ENCODE peak calls at places on chromosome 11, in eight cellular contexts. One of them, this sample, is unnamed.

GRCh38 chr11:96307748-96308133 is 35.3 kb downstream of the MAML2 start:
- DNase-seq in left ventricle myocardium inferior: no peak
- DNase-seq in PC-3: peak
- DNase-seq in CD8-positive, alpha-beta memory T cell: no peak
- DNase-seq in keratinocyte: peak
- DNase-seq in K562: no peak
- DNase-seq in spleen: no peak
- DNase-seq in transverse colon: no peak
- DNase-seq in this sample: no peak

GRCh38 chr11:69022268-69022667 is 9.2 kb upstream of the MRGPRF start:
- DNase-seq in left ventricle myocardium inferior: no peak
- DNase-seq in PC-3: no peak
- DNase-seq in CD8-positive, alpha-beta memory T cell: no peak
- DNase-seq in keratinocyte: no peak
- DNase-seq in K562: no peak
- DNase-seq in spleen: no peak
- DNase-seq in transverse colon: no peak
- DNase-seq in this sample: no peak

GRCh38 chr11:69874984-69875673 is 55.9 kb upstream of the FGF3 start:
- DNase-seq in left ventricle myocardium inferior: peak
- DNase-seq in PC-3: no peak
- DNase-seq in CD8-positive, alpha-beta memory T cell: no peak
- DNase-seq in keratinocyte: no peak
- DNase-seq in K562: no peak
- DNase-seq in spleen: peak
- DNase-seq in transverse colon: peak
- DNase-seq in this sample: no peak

GRCh38 chr11:65314501-65315203 is at the start of gene CDC42EP2:
- DNase-seq in left ventricle myocardium inferior: peak
- DNase-seq in PC-3: peak
- DNase-seq in CD8-positive, alpha-beta memory T cell: peak
- DNase-seq in keratinocyte: no peak
- DNase-seq in K562: peak
- DNase-seq in spleen: peak
- DNase-seq in transverse colon: peak
- DNase-seq in this sample: peak

GRCh38 chr11:120682026-120682649 is 170.6 kb downstream of the GRIK4 start:
- DNase-seq in left ventricle myocardium inferior: no peak
- DNase-seq in PC-3: no peak
- DNase-seq in CD8-positive, alpha-beta memory T cell: no peak
- DNase-seq in keratinocyte: no peak
- DNase-seq in K562: no peak
- DNase-seq in spleen: no peak
- DNase-seq in transverse colon: no peak
- DNase-seq in this sample: no peak

GRCh38 chr11:16924462-16924825 is 89.8 kb downstream of the PLEKHA7 start:
- DNase-seq in left ventricle myocardium inferior: no peak
- DNase-seq in PC-3: no peak
- DNase-seq in CD8-positive, alpha-beta memory T cell: no peak
- DNase-seq in keratinocyte: no peak
- DNase-seq in K562: no peak
- DNase-seq in spleen: no peak
- DNase-seq in transverse colon: no peak
- DNase-seq in this sample: no peak

GRCh38 chr11:87265132-87265531 is 227.4 kb downstream of the TMEM135 start:
- DNase-seq in left ventricle myocardium inferior: no peak
- DNase-seq in PC-3: no peak
- DNase-seq in CD8-positive, alpha-beta memory T cell: no peak
- DNase-seq in keratinocyte: no peak
- DNase-seq in K562: no peak
- DNase-seq in spleen: no peak
- DNase-seq in transverse colon: no peak
- DNase-seq in this sample: no peak

GRCh38 chr11:59187587-59187986 is 15.7 kb downstream of the DTX4 start:
- DNase-seq in left ventricle myocardium inferior: peak
- DNase-seq in PC-3: no peak
- DNase-seq in CD8-positive, alpha-beta memory T cell: no peak
- DNase-seq in keratinocyte: no peak
- DNase-seq in K562: no peak
- DNase-seq in spleen: no peak
- DNase-seq in transverse colon: peak
- DNase-seq in this sample: no peak

GRCh38 chr11:108754901-108755625 is 90.2 kb downstream of the DDX10 start:
- DNase-seq in left ventricle myocardium inferior: no peak
- DNase-seq in PC-3: peak
- DNase-seq in CD8-positive, alpha-beta memory T cell: no peak
- DNase-seq in keratinocyte: no peak
- DNase-seq in K562: no peak
- DNase-seq in spleen: no peak
- DNase-seq in transverse colon: no peak
- DNase-seq in this sample: no peak

GRCh38 chr11:13134886-13135285 is 125.8 kb downstream of the RASSF10 start:
- DNase-seq in left ventricle myocardium inferior: no peak
- DNase-seq in PC-3: no peak
- DNase-seq in CD8-positive, alpha-beta memory T cell: no peak
- DNase-seq in keratinocyte: no peak
- DNase-seq in K562: no peak
- DNase-seq in spleen: no peak
- DNase-seq in transverse colon: no peak
- DNase-seq in this sample: no peak

GRCh38 chr11:10568486-10568941 is at the start of gene LYVE1:
- DNase-seq in left ventricle myocardium inferior: no peak
- DNase-seq in PC-3: no peak
- DNase-seq in CD8-positive, alpha-beta memory T cell: no peak
- DNase-seq in keratinocyte: no peak
- DNase-seq in K562: no peak
- DNase-seq in spleen: no peak
- DNase-seq in transverse colon: peak
- DNase-seq in this sample: no peak

GRCh38 chr11:35623708-35624168 is 5.5 kb downstream of the FJX1 start:
- DNase-seq in left ventricle myocardium inferior: no peak
- DNase-seq in PC-3: peak
- DNase-seq in CD8-positive, alpha-beta memory T cell: no peak
- DNase-seq in keratinocyte: peak
- DNase-seq in K562: no peak
- DNase-seq in spleen: no peak
- DNase-seq in transverse colon: no peak
- DNase-seq in this sample: no peak

GRCh38 chr11:6962141-6962540 is 35.9 kb downstream of the ZNF215 start:
- DNase-seq in left ventricle myocardium inferior: no peak
- DNase-seq in PC-3: no peak
- DNase-seq in CD8-positive, alpha-beta memory T cell: no peak
- DNase-seq in keratinocyte: no peak
- DNase-seq in K562: no peak
- DNase-seq in spleen: no peak
- DNase-seq in transverse colon: no peak
- DNase-seq in this sample: no peak

GRCh38 chr11:5118893-5119292 is 19.3 kb downstream of the OR52A5 start:
- DNase-seq in left ventricle myocardium inferior: no peak
- DNase-seq in PC-3: no peak
- DNase-seq in CD8-positive, alpha-beta memory T cell: no peak
- DNase-seq in keratinocyte: no peak
- DNase-seq in K562: no peak
- DNase-seq in spleen: no peak
- DNase-seq in transverse colon: no peak
- DNase-seq in this sample: no peak

GRCh38 chr11:90250970-90251369 is 28.1 kb upstream of the CHORDC1 start:
- DNase-seq in left ventricle myocardium inferior: no peak
- DNase-seq in PC-3: no peak
- DNase-seq in CD8-positive, alpha-beta memory T cell: no peak
- DNase-seq in keratinocyte: no peak
- DNase-seq in K562: no peak
- DNase-seq in spleen: no peak
- DNase-seq in transverse colon: no peak
- DNase-seq in this sample: no peak

GRCh38 chr11:131025020-131025419 is 108.7 kb upstream of the SNX19 start:
- DNase-seq in left ventricle myocardium inferior: no peak
- DNase-seq in PC-3: peak
- DNase-seq in CD8-positive, alpha-beta memory T cell: no peak
- DNase-seq in keratinocyte: no peak
- DNase-seq in K562: no peak
- DNase-seq in spleen: no peak
- DNase-seq in transverse colon: no peak
- DNase-seq in this sample: no peak

GRCh38 chr11:44752727-44753126 is 26.0 kb downstream of the TSPAN18 start:
- DNase-seq in left ventricle myocardium inferior: no peak
- DNase-seq in PC-3: no peak
- DNase-seq in CD8-positive, alpha-beta memory T cell: no peak
- DNase-seq in keratinocyte: no peak
- DNase-seq in K562: no peak
- DNase-seq in spleen: no peak
- DNase-seq in transverse colon: no peak
- DNase-seq in this sample: no peak

GRCh38 chr11:95092549-95093324 is 3.1 kb downstream of the ENDOD1 start:
- DNase-seq in left ventricle myocardium inferior: no peak
- DNase-seq in PC-3: peak
- DNase-seq in CD8-positive, alpha-beta memory T cell: no peak
- DNase-seq in keratinocyte: no peak
- DNase-seq in K562: peak
- DNase-seq in spleen: no peak
- DNase-seq in transverse colon: peak
- DNase-seq in this sample: no peak

GRCh38 chr11:112265659-112266409 is 5.2 kb upstream of the PLET1 start:
- DNase-seq in left ventricle myocardium inferior: no peak
- DNase-seq in PC-3: no peak
- DNase-seq in CD8-positive, alpha-beta memory T cell: no peak
- DNase-seq in keratinocyte: no peak
- DNase-seq in K562: no peak
- DNase-seq in spleen: no peak
- DNase-seq in transverse colon: no peak
- DNase-seq in this sample: no peak

DNA sequence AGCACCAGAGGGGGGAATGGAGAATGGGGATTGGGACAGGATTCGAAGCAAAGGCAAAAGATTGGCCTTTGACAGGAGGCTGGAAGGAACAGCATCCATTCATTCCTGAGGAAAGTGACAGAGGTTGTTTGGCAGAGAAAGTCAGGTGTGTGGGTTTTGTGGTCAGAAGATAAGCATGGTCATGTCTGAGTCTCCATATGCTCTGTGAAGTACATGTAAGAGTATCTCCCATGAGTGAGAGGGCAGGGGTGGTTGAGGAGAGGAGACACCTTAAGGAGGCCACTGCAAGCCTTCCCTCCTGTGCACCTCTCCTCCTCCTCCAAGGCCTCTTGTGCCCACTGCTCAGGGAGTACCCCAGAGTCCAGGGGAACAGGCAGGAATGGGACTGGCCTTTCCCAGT is 1.9 kb upstream of the NLRP10 start:
- DNase-seq in left ventricle myocardium inferior: no peak
- DNase-seq in PC-3: peak
- DNase-seq in CD8-positive, alpha-beta memory T cell: no peak
- DNase-seq in keratinocyte: no peak
- DNase-seq in K562: no peak
- DNase-seq in spleen: no peak
- DNase-seq in transverse colon: no peak
- DNase-seq in this sample: no peak
- H3K27ac ChIP-seq in left ventricle myocardium inferior: no peak
- H3K27ac ChIP-seq in PC-3: peak
- H3K27ac ChIP-seq in CD8-positive, alpha-beta memory T cell: no peak
- H3K27ac ChIP-seq in keratinocyte: peak
- H3K27ac ChIP-seq in K562: no peak
- H3K27ac ChIP-seq in spleen: no peak
- H3K27ac ChIP-seq in transverse colon: no peak
- H3K27ac ChIP-seq in this sample: no peak

DNA sequence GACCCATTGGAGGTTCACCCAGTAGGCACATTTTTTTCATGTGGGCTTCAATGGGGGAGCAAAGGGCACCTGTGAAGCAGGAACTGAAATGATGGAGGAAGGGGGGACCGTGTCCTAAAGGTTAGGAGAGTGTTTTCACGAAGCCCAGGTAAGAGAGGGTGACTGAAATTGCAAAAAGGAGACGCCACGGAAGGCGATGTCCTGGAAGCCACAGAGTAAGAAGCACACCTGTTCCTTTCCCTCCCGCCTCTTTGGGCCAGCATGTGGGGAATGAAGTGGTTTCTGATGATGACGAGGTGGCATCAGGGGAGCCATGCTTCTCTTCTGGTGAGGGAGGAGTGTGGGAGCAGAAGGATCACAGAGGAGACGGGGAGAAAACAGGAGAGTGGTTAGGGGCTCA is 37.0 kb upstream of the MICAL2 start:
- DNase-seq in left ventricle myocardium inferior: no peak
- DNase-seq in PC-3: no peak
- DNase-seq in CD8-positive, alpha-beta memory T cell: no peak
- DNase-seq in keratinocyte: no peak
- DNase-seq in K562: no peak
- DNase-seq in spleen: no peak
- DNase-seq in transverse colon: no peak
- DNase-seq in this sample: no peak
- H3K27ac ChIP-seq in left ventricle myocardium inferior: no peak
- H3K27ac ChIP-seq in PC-3: no peak
- H3K27ac ChIP-seq in CD8-positive, alpha-beta memory T cell: no peak
- H3K27ac ChIP-seq in keratinocyte: no peak
- H3K27ac ChIP-seq in K562: no peak
- H3K27ac ChIP-seq in spleen: no peak
- H3K27ac ChIP-seq in transverse colon: no peak
- H3K27ac ChIP-seq in this sample: no peak

GRCh38 chr11:114164546-114164945 is 105.0 kb downstream of the ZBTB16 start:
- DNase-seq in left ventricle myocardium inferior: no peak
- DNase-seq in PC-3: no peak
- DNase-seq in CD8-positive, alpha-beta memory T cell: no peak
- DNase-seq in keratinocyte: no peak
- DNase-seq in K562: no peak
- DNase-seq in spleen: no peak
- DNase-seq in transverse colon: no peak
- DNase-seq in this sample: no peak
- H3K27ac ChIP-seq in left ventricle myocardium inferior: peak
- H3K27ac ChIP-seq in PC-3: no peak
- H3K27ac ChIP-seq in CD8-positive, alpha-beta memory T cell: no peak
- H3K27ac ChIP-seq in keratinocyte: no peak
- H3K27ac ChIP-seq in K562: no peak
- H3K27ac ChIP-seq in spleen: peak
- H3K27ac ChIP-seq in transverse colon: peak
- H3K27ac ChIP-seq in this sample: peak

DNA sequence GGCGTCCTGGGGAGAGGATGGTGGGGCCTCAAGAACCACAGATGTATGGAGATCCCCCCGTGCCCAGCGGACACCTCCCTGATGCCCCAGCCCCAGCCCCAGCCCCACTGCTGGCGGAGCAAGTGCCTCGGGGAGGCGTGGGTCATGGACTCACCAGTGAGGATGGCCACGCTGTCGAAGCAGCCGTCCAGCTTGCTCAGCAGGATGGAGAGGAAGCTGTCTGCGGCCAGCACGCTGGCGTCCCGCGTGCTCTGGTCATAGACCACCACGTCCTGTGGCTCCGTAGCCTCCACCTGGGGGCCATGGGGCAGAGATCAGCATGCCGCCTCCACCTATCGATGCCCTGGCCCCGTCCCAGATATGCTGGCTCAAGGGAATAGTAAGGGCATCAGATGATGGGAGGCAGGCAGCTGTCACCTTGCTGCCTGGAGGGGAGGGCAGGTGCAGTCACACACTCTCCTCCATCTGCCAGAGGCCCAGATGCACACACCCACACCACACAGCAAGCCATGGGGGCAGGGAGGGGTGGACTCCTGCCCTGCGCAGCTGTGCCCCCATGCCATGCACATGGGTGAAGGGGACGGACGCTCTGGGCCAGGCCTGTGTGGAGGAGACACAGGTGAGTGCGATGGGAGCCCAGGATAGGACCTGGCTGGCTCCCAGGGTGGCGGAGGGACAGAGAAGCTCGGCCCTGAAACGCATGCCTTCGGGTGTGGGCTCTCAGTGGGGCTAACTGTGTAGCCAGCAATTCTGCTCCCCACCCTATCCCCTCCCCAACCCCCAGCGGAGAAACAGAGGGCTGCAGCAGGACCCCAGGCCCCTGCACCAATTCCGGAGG is 8.2 kb downstream of the DUSP8 start:
- DNase-seq in left ventricle myocardium inferior: no peak
- DNase-seq in PC-3: no peak
- DNase-seq in CD8-positive, alpha-beta memory T cell: no peak
- DNase-seq in keratinocyte: no peak
- DNase-seq in K562: no peak
- DNase-seq in spleen: no peak
- DNase-seq in transverse colon: no peak
- DNase-seq in this sample: no peak
- H3K27ac ChIP-seq in left ventricle myocardium inferior: peak
- H3K27ac ChIP-seq in PC-3: no peak
- H3K27ac ChIP-seq in CD8-positive, alpha-beta memory T cell: no peak
- H3K27ac ChIP-seq in keratinocyte: no peak
- H3K27ac ChIP-seq in K562: no peak
- H3K27ac ChIP-seq in spleen: no peak
- H3K27ac ChIP-seq in transverse colon: peak
- H3K27ac ChIP-seq in this sample: peak